ENCODE peak calls at places on chromosomes 2 and 18, in nine cellular contexts. M, Y, C, O, E, G, L, S and V are unnamed samples.

GRCh38 chr2:223696719-223697118 is 94.6 kb upstream of the SCG2 start:
- DNase-seq in G (no peak), Y (no peak), L (no peak), S (no peak), M (no peak), O (no peak), C (no peak), E (no peak), V (no peak)

GRCh38 chr2:126909781-126910180 is 11.1 kb downstream of the TEX51 start:
- DNase-seq in M (no peak), Y (no peak), O (no peak), L (no peak), G (no peak), S (no peak), E (no peak), C (no peak), V (no peak)

GRCh38 chr2:98709530-98709929 is 21.4 kb downstream of the MGAT4A start:
- DNase-seq in M (no peak), C (peak; percentile 78), Y (no peak), G (peak; percentile 19), E (no peak), S (no peak), L (no peak), O (no peak), V (no peak)

GRCh38 chr18:38077219-38077618 is 511.6 kb upstream of the CELF4 start:
- DNase-seq in G (no peak), O (peak; percentile 11), C (no peak), S (peak; percentile 52), E (peak; percentile 46), L (peak; percentile 26), Y (no peak), M (no peak), V (no peak)

GRCh38 chr2:58562281-58562680 is 321.2 kb upstream of the FANCL start:
- DNase-seq in M (no peak), E (no peak), G (no peak), S (no peak), O (no peak), Y (no peak), L (no peak), C (no peak), V (no peak)

GRCh38 chr2:222756362-222756831 is 84.9 kb downstream of the MOGAT1 start:
- DNase-seq in G (no peak), M (no peak), Y (no peak), E (no peak), L (peak; percentile 48), C (no peak), S (no peak), O (peak; percentile 68), V (no peak)

GRCh38 chr2:113784823-113785744 is 28.6 kb upstream of the SLC35F5 start:
- DNase-seq in E (no peak), S (no peak), O (no peak), C (no peak), L (no peak), M (no peak), G (no peak), Y (no peak), V (no peak)

GRCh38 chr2:218870984-218871344 is 9.7 kb upstream of the WNT10A start:
- DNase-seq in E (peak; percentile 57), L (no peak), Y (no peak), O (no peak), M (no peak), S (no peak), G (no peak), C (no peak), V (no peak)